ENCODE peak calls at places on chromosomes 5 and 9, in four cellular contexts. Z is natural killer cell, F is coronary artery, R is foreskin fibroblast. J is an unnamed sample.

GRCh38 chr5:157827429-157827828 is 31.5 kb downstream of the CLINT1 start:
- DNase-seq in R (peak), Z (no peak), F (no peak), J (no peak)

GRCh38 chr9:110351009-110351467 is 13.4 kb upstream of the TXNDC8 start:
- DNase-seq in F (no peak), R (peak), Z (no peak), J (no peak)

GRCh38 chr9:18754537-18754936 is 278.5 kb downstream of the SAXO1 start:
- DNase-seq in R (no peak), Z (no peak), F (no peak), J (no peak)

GRCh38 chr5:87081511-87082372 is 185.9 kb upstream of the RASA1 start:
- DNase-seq in Z (peak), F (no peak), R (peak), J (no peak)

GRCh38 chr5:68140763-68141162 is 74.8 kb upstream of the PIK3R1 start:
- DNase-seq in R (no peak), F (no peak), Z (no peak), J (no peak)

GRCh38 chr5:32450952-32451351 is 6.4 kb upstream of the ZFR start:
- DNase-seq in F (no peak), R (no peak), Z (no peak), J (no peak)

GRCh38 chr5:73447234-73448071 is 1.1 kb downstream of the FOXD1 start:
- DNase-seq in R (peak), Z (peak), F (no peak), J (peak)

GRCh38 chr5:14595189-14595588 is 13.6 kb downstream of the OTULINL start:
- DNase-seq in F (no peak), Z (no peak), R (no peak), J (no peak)

GRCh38 chr9:124218438-124219289 is 39.1 kb upstream of the NEK6 start:
- DNase-seq in Z (peak), F (peak), R (peak), J (no peak)

GRCh38 chr5:151345808-151346478 is 1.4 kb downstream of the SLC36A2 start:
- DNase-seq in R (peak), F (no peak), Z (no peak), J (no peak)

GRCh38 chr5:75051217-75051751 is 1.1 kb downstream of the GCNT4 start:
- DNase-seq in Z (no peak), R (peak), F (no peak), J (no peak)

GRCh38 chr5:75052461-75053285 is at the start of gene GCNT4:
- DNase-seq in Z (peak), R (peak), F (peak), J (peak)

GRCh38 chr5:75048457-75048953 is 3.9 kb downstream of the GCNT4 start:
- DNase-seq in F (no peak), R (peak), Z (no peak), J (no peak)

GRCh38 chr5:75049581-75050274 is 2.6 kb downstream of the GCNT4 start:
- DNase-seq in Z (peak), R (peak), F (no peak), J (no peak)

DNA sequence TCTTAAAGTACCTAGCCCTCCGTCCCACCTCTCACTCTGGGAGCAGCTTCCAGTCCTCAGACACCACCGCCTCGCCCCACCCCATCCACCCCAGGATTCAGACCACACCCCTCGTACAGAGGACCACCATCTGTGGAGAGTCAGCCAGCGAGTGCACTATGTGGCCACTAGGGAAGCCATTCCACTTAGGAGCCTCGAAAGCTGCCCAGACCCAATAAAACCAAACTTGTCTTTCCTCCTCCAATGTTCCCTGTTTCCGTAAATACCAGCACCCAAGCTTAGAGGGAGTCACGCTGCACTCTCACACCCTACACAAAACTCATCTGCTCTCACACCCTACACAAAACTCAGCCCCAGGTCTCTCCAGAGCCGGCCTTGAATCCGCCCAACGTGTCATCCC is 1.9 kb downstream of the GCNT4 start:
- DNase-seq in F (no peak), Z (no peak), R (peak), J (no peak)
- TF ChIP-seq CTCF in F (no peak), Z (no peak), R (peak), J (peak)

GRCh38 chr5:79130781-79131180 is 19.2 kb downstream of the BHMT start:
- DNase-seq in R (peak), F (no peak), Z (no peak), J (no peak)

GRCh38 chr5:79136618-79137017 is 25.0 kb downstream of the BHMT start:
- DNase-seq in Z (no peak), R (no peak), F (no peak), J (no peak)

GRCh38 chr5:79135790-79136553 is 24.4 kb downstream of the BHMT start:
- DNase-seq in R (no peak), F (no peak), Z (no peak), J (no peak)

GRCh38 chr5:79133657-79134451 is 22.2 kb downstream of the BHMT start:
- DNase-seq in R (peak), F (no peak), Z (peak), J (peak)

GRCh38 chr5:79133121-79133656 is 21.6 kb downstream of the BHMT start:
- DNase-seq in R (peak), Z (no peak), F (no peak), J (no peak)
- TF ChIP-seq CTCF in R (peak), Z (peak), F (peak), J (peak)

GRCh38 chr9:75133396-75133795 is 45.1 kb downstream of the OSTF1 start:
- DNase-seq in Z (no peak), R (no peak), F (no peak), J (no peak)
- TF ChIP-seq CTCF in Z (no peak), R (no peak), F (no peak), J (no peak)

DNA sequence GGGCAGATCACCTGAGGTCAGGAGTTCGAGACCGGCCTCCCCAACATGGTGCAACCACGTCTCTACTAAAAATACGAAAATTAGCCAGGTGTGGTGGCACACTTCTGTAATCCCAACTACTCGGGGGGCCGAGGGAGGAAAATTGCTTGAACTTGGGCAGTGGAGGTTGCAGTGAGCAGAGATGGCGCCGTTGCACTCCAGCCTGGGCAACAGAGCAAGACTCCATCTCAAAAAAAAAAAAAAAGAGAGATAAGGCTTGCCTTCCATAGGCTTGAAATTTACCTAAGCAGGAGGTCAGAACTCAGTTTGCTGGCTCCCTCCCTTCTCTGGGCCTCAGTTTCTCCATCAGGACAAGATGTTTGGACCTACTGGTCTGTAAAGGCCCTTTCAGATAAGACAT is 1.3 kb downstream of the SPOUT1 start:
- DNase-seq in F (no peak), Z (no peak), R (no peak), J (no peak)
- TF ChIP-seq CTCF in F (no peak), Z (no peak), R (no peak), J (no peak)

GRCh38 chr5:36041537-36041845 is 25.2 kb downstream of the UGT3A2 start:
- DNase-seq in R (no peak), Z (no peak), F (no peak), J (no peak)
- TF ChIP-seq CTCF in R (no peak), Z (no peak), F (no peak), J (no peak)

DNA sequence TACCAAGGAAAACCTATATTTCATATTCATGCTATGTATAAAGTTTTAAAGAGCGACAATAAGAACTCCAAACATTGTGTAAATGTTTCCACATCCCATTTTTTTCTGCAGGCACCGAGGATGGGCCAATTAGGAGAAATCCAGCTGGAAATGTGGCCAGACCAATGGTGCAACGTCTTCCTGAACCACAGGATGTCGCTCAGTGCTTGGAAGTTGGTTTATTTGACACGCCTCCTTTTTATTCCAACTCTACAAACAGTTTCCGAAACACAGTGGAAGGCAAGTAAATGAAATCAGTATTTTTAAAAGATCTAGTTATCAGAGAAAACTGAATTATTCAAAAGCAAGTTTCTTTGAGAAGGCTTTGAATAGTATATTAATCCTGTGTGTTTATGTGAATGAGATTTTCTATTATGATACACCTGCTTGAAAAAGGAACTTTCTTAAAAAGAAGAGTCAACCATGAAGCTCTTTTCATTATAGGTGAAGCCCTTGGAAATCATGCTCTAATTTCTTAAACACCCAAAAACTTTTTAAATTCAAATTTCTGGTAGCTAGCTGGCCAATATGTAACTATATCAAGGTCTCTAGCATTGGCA is 9.1 kb downstream of the TYRP1 start:
- DNase-seq in R (peak), F (peak), Z (no peak), J (no peak)
- TF ChIP-seq CTCF in R (peak), F (no peak), Z (no peak), J (peak)

J was measured in type B pancreatic cell.